ENCODE peak calls at places on chromosome 9, in eight cellular contexts. V, U, Y, R, O, N, K and C are unnamed samples.

GRCh38 chr9:3498691-3499090 is 27.1 kb downstream of the RFX3 start:
- DNase-seq in V (no peak), U (no peak), Y (peak), R (no peak), O (no peak), N (peak), K (no peak), C (no peak)

GRCh38 chr9:84323777-84324317 is 16.7 kb downstream of the SLC28A3 start:
- DNase-seq in V (no peak), U (no peak), Y (no peak), R (no peak), O (no peak), N (no peak), K (no peak), C (no peak)

GRCh38 chr9:86667307-86667706 is 280.0 kb downstream of the GAS1 start:
- DNase-seq in V (no peak), U (no peak), Y (peak), R (no peak), O (no peak), N (peak), K (no peak), C (no peak)

GRCh38 chr9:125484632-125485282 is 222.3 kb downstream of the MAPKAP1 start:
- DNase-seq in V (peak), U (no peak), Y (peak), R (no peak), O (no peak), N (peak), K (no peak), C (no peak)

GRCh38 chr9:16870606-16871357 is at the start of gene BNC2:
- DNase-seq in V (no peak), U (peak), Y (peak), R (no peak), O (no peak), N (peak), K (peak), C (peak)

GRCh38 chr9:100394032-100394695 is 32.8 kb upstream of the MSANTD3 start:
- DNase-seq in V (no peak), U (no peak), Y (no peak), R (no peak), O (no peak), N (peak), K (no peak), C (no peak)

GRCh38 chr9:100064872-100065581 is 33.8 kb downstream of the ERP44 start:
- DNase-seq in V (no peak), U (no peak), Y (peak), R (no peak), O (no peak), N (peak), K (no peak), C (no peak)

GRCh38 chr9:9961487-9961886 is 651.3 kb downstream of the PTPRD start:
- DNase-seq in V (no peak), U (no peak), Y (no peak), R (no peak), O (no peak), N (peak), K (no peak), C (no peak)

GRCh38 chr9:26321935-26322334 is 570.7 kb downstream of the CAAP1 start:
- DNase-seq in V (no peak), U (no peak), Y (no peak), R (no peak), O (no peak), N (no peak), K (no peak), C (no peak)

GRCh38 chr9:95081998-95082397 is 235.5 kb downstream of the FANCC start:
- DNase-seq in V (no peak), U (no peak), Y (no peak), R (no peak), O (no peak), N (no peak), K (no peak), C (no peak)

GRCh38 chr9:117625154-117625553 is 79.0 kb upstream of the TLR4 start:
- DNase-seq in V (no peak), U (no peak), Y (no peak), R (no peak), O (no peak), N (no peak), K (no peak), C (no peak)

GRCh38 chr9:77939149-77939668 is 92.4 kb downstream of the GNAQ start:
- DNase-seq in V (no peak), U (no peak), Y (peak), R (no peak), O (no peak), N (no peak), K (no peak), C (no peak)

GRCh38 chr9:130290353-130291181 is 25.0 kb downstream of the HMCN2 start:
- DNase-seq in V (no peak), U (peak), Y (no peak), R (no peak), O (no peak), N (peak), K (no peak), C (no peak)

GRCh38 chr9:88680505-88681160 is 145.7 kb downstream of the NXNL2 start:
- DNase-seq in V (no peak), U (no peak), Y (peak), R (no peak), O (no peak), N (no peak), K (no peak), C (no peak)

GRCh38 chr9:124217839-124218437 is 39.8 kb upstream of the NEK6 start:
- DNase-seq in V (no peak), U (no peak), Y (no peak), R (no peak), O (no peak), N (no peak), K (no peak), C (no peak)

GRCh38 chr9:123360161-123361085 is 4.4 kb downstream of the CRB2 start:
- DNase-seq in V (no peak), U (no peak), Y (no peak), R (no peak), O (peak), N (no peak), K (no peak), C (peak)

GRCh38 chr9:69768716-69769115 is 8.9 kb upstream of the PTAR1 start:
- DNase-seq in V (no peak), U (no peak), Y (peak), R (no peak), O (no peak), N (peak), K (no peak), C (no peak)

GRCh38 chr9:121985792-121986494 is 107.2 kb downstream of the TTLL11 start:
- DNase-seq in V (no peak), U (peak), Y (no peak), R (no peak), O (no peak), N (peak), K (peak), C (no peak)

GRCh38 chr9:91776409-91777365 is 173.3 kb downstream of the ROR2 start:
- DNase-seq in V (peak), U (no peak), Y (peak), R (no peak), O (no peak), N (peak), K (no peak), C (no peak)

GRCh38 chr9:71446499-71447411 is 321.6 kb downstream of the CEMIP2 start:
- DNase-seq in V (no peak), U (no peak), Y (peak), R (no peak), O (peak), N (peak), K (no peak), C (peak)

GRCh38 chr9:126563556-126563955 is 50.2 kb upstream of the LMX1B start:
- DNase-seq in V (no peak), U (no peak), Y (no peak), R (no peak), O (no peak), N (no peak), K (no peak), C (no peak)

GRCh38 chr9:133916159-133916541 is 76.0 kb downstream of the VAV2 start:
- DNase-seq in V (no peak), U (no peak), Y (no peak), R (no peak), O (no peak), N (no peak), K (no peak), C (no peak)

GRCh38 chr9:126514037-126514821 is 99.5 kb upstream of the LMX1B start:
- DNase-seq in V (peak), U (peak), Y (peak), R (no peak), O (no peak), N (peak), K (no peak), C (peak)

GRCh38 chr9:135602789-135603481 is 36.4 kb downstream of the GLT6D1 start:
- DNase-seq in V (peak), U (peak), Y (peak), R (no peak), O (peak), N (peak), K (no peak), C (peak)

GRCh38 chr9:99023831-99024230 is 80.1 kb downstream of the COL15A1 start:
- DNase-seq in V (peak), U (peak), Y (peak), R (no peak), O (no peak), N (peak), K (peak), C (peak)

GRCh38 chr9:125750656-125751035 is 3.5 kb downstream of the PBX3 start:
- DNase-seq in V (no peak), U (no peak), Y (peak), R (no peak), O (no peak), N (no peak), K (no peak), C (no peak)

GRCh38 chr9:12808569-12808968 is 33.7 kb downstream of the LURAP1L start:
- DNase-seq in V (no peak), U (no peak), Y (no peak), R (no peak), O (no peak), N (no peak), K (no peak), C (no peak)

GRCh38 chr9:74500584-74500924 is 3.4 kb downstream of the RORB start:
- DNase-seq in V (no peak), U (no peak), Y (no peak), R (no peak), O (no peak), N (no peak), K (no peak), C (peak)

GRCh38 chr9:126320158-126320922 is 6.3 kb upstream of the MVB12B start:
- DNase-seq in V (no peak), U (no peak), Y (peak), R (no peak), O (no peak), N (peak), K (no peak), C (no peak)

GRCh38 chr9:91839926-91840464 is 110.0 kb downstream of the ROR2 start:
- DNase-seq in V (no peak), U (no peak), Y (no peak), R (no peak), O (no peak), N (no peak), K (no peak), C (no peak)

GRCh38 chr9:82354260-82354659 is 365.7 kb downstream of the SPATA31D1 start:
- DNase-seq in V (no peak), U (no peak), Y (peak), R (no peak), O (no peak), N (peak), K (no peak), C (no peak)

GRCh38 chr9:125756499-125756898 is 9.3 kb downstream of the PBX3 start:
- DNase-seq in V (no peak), U (no peak), Y (no peak), R (no peak), O (no peak), N (no peak), K (no peak), C (no peak)

GRCh38 chr9:2241461-2241874 is 226.3 kb downstream of the SMARCA2 start:
- DNase-seq in V (peak), U (peak), Y (peak), R (no peak), O (peak), N (peak), K (no peak), C (peak)

GRCh38 chr9:131731237-131731995 is 8.5 kb downstream of the RAPGEF1 start:
- DNase-seq in V (no peak), U (no peak), Y (no peak), R (no peak), O (no peak), N (no peak), K (no peak), C (no peak)

GRCh38 chr9:22037954-22038690 is 29.0 kb upstream of the CDKN2B start:
- DNase-seq in V (no peak), U (no peak), Y (peak), R (no peak), O (no peak), N (peak), K (no peak), C (no peak)

GRCh38 chr9:115998661-115999060 is 154.9 kb upstream of the PAPPA start:
- DNase-seq in V (no peak), U (no peak), Y (peak), R (no peak), O (no peak), N (peak), K (no peak), C (no peak)

GRCh38 chr9:115999498-115999897 is 154.1 kb upstream of the PAPPA start:
- DNase-seq in V (no peak), U (no peak), Y (peak), R (no peak), O (no peak), N (peak), K (no peak), C (no peak)

GRCh38 chr9:116002624-116003023 is 151.0 kb upstream of the PAPPA start:
- DNase-seq in V (no peak), U (no peak), Y (peak), R (no peak), O (no peak), N (peak), K (no peak), C (no peak)

GRCh38 chr9:116002181-116002580 is 151.4 kb upstream of the PAPPA start:
- DNase-seq in V (no peak), U (no peak), Y (no peak), R (no peak), O (no peak), N (peak), K (no peak), C (no peak)

GRCh38 chr9:116000748-116001329 is 152.8 kb upstream of the PAPPA start:
- DNase-seq in V (no peak), U (no peak), Y (peak), R (no peak), O (no peak), N (no peak), K (no peak), C (peak)
- TF ChIP-seq CTCF in V (peak), U (peak), Y (peak), R (peak), O (peak), N (peak), K (peak), C (peak)

GRCh38 chr9:127629468-127630081 is 17.5 kb downstream of the STXBP1 start:
- DNase-seq in V (peak), U (no peak), Y (no peak), R (no peak), O (no peak), N (no peak), K (no peak), C (no peak)
- TF ChIP-seq CTCF in V (no peak), U (no peak), Y (peak), R (no peak), O (peak), N (no peak), K (no peak), C (no peak)

GRCh38 chr9:75891277-75892167 is 1.0 kb downstream of the PCSK5 start:
- DNase-seq in V (no peak), U (peak), Y (peak), R (no peak), O (no peak), N (peak), K (no peak), C (peak)

GRCh38 chr9:75892168-75892901 is 1.9 kb downstream of the PCSK5 start:
- DNase-seq in V (no peak), U (peak), Y (peak), R (no peak), O (no peak), N (no peak), K (no peak), C (peak)

GRCh38 chr9:75889977-75890540 is 414 bp upstream of the PCSK5 start:
- DNase-seq in V (peak), U (peak), Y (peak), R (no peak), O (no peak), N (peak), K (peak), C (no peak)

GRCh38 chr9:75889577-75889976 is 896 bp upstream of the PCSK5 start:
- DNase-seq in V (no peak), U (no peak), Y (no peak), R (no peak), O (no peak), N (no peak), K (no peak), C (no peak)

GRCh38 chr9:75890541-75891276 is at the start of gene PCSK5:
- DNase-seq in V (peak), U (peak), Y (peak), R (peak), O (peak), N (peak), K (peak), C (peak)
- TF ChIP-seq CTCF in V (no peak), U (peak), Y (peak), R (peak), O (peak), N (no peak), K (peak), C (no peak)

GRCh38 chr9:90546200-90546599 is 96.4 kb downstream of the DIRAS2 start:
- DNase-seq in V (peak), U (no peak), Y (peak), R (no peak), O (no peak), N (peak), K (no peak), C (peak)

GRCh38 chr9:90544488-90544887 is 98.1 kb downstream of the DIRAS2 start:
- DNase-seq in V (no peak), U (no peak), Y (no peak), R (no peak), O (no peak), N (no peak), K (no peak), C (no peak)

GRCh38 chr9:90552317-90552716 is 90.3 kb downstream of the DIRAS2 start:
- DNase-seq in V (no peak), U (no peak), Y (no peak), R (no peak), O (no peak), N (no peak), K (no peak), C (no peak)

DNA sequence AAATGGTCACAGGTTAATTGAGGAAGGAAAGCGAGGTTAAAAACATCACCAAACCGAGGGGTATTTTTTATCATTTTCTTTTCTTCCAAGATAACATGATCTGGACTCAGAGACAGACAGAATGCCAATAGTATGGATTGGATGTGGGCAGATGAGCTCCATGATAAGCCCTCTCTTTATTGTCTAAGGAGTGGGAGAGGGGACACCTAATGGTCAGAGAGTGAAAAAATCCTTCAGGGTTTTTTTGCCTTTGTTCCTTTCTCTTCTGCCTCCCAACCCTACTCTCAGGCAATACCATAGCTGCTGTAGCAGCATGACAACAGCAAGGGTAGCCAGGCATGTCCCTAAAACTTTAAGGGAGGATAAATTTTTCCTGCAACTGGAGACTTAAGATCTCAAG is 94.7 kb downstream of the DIRAS2 start:
- DNase-seq in V (no peak), U (no peak), Y (no peak), R (no peak), O (no peak), N (peak), K (no peak), C (no peak)
- TF ChIP-seq CTCF in V (no peak), U (no peak), Y (no peak), R (no peak), O (no peak), N (peak), K (no peak), C (no peak)

GRCh38 chr9:114107286-114108001 is 8.4 kb upstream of the KIF12 start:
- DNase-seq in V (no peak), U (no peak), Y (no peak), R (no peak), O (no peak), N (no peak), K (no peak), C (no peak)

GRCh38 chr9:114109106-114109505 is 10.0 kb upstream of the KIF12 start:
- DNase-seq in V (no peak), U (no peak), Y (no peak), R (no peak), O (no peak), N (no peak), K (no peak), C (no peak)

GRCh38 chr9:114108016-114108833 is 9.1 kb upstream of the KIF12 start:
- DNase-seq in V (peak), U (peak), Y (peak), R (no peak), O (peak), N (peak), K (peak), C (peak)

GRCh38 chr9:114112325-114112724 is 13.2 kb upstream of the KIF12 start:
- DNase-seq in V (no peak), U (no peak), Y (no peak), R (no peak), O (no peak), N (peak), K (no peak), C (no peak)

GRCh38 chr9:114110180-114110579 is 11.1 kb upstream of the KIF12 start:
- DNase-seq in V (no peak), U (no peak), Y (peak), R (no peak), O (no peak), N (peak), K (no peak), C (no peak)
- TF ChIP-seq CTCF in V (no peak), U (no peak), Y (no peak), R (no peak), O (no peak), N (no peak), K (no peak), C (no peak)